ENCODE peak calls at places on chromosomes 1 and 21, in six cellular contexts. Z, M, J, P, K and C are unnamed samples.

GRCh38 chr21:38460171-38460742 is 38.0 kb downstream of the ERG start:
- DNase-seq in P (peak), K (no peak), J (no peak), Z (no peak), M (no peak), C (no peak)

GRCh38 chr1:196486346-196486745 is 121.9 kb downstream of the KCNT2 start:
- DNase-seq in P (no peak), M (no peak), Z (no peak), K (no peak), J (no peak), C (no peak)

GRCh38 chr1:246153796-246154212 is 353.3 kb downstream of the SMYD3 start:
- DNase-seq in M (no peak), P (peak), J (no peak), Z (no peak), K (peak), C (no peak)

GRCh38 chr1:177586429-177586828 is 383.4 kb downstream of the SEC16B start:
- DNase-seq in Z (no peak), M (no peak), J (no peak), K (no peak), P (peak), C (no peak)

GRCh38 chr1:3775498-3776230 is 3.1 kb downstream of the SMIM1 start:
- DNase-seq in Z (peak), M (no peak), J (no peak), P (peak), K (peak), C (peak)

GRCh38 chr1:19096036-19096833 is 113.8 kb downstream of the UBR4 start:
- DNase-seq in M (no peak), P (peak), J (no peak), Z (peak), K (peak), C (no peak)

GRCh38 chr1:160167580-160167979 is 16.2 kb downstream of the ATP1A4 start:
- DNase-seq in M (peak), K (no peak), J (no peak), Z (no peak), P (peak), C (no peak)

GRCh38 chr1:67138813-67139539 is 4.2 kb upstream of the C1orf141 start:
- DNase-seq in P (no peak), Z (no peak), J (no peak), M (no peak), K (no peak), C (no peak)

GRCh38 chr1:169107673-169108160 is 1.2 kb downstream of the ATP1B1 start:
- DNase-seq in P (peak), K (no peak), M (peak), J (no peak), Z (no peak), C (peak)

GRCh38 chr1:63691672-63692425 is 82.0 kb upstream of the ROR1 start:
- DNase-seq in P (peak), K (peak), Z (peak), J (peak), M (peak), C (peak)

GRCh38 chr1:234357831-234358230 is 15.4 kb upstream of the COA6 start:
- DNase-seq in M (no peak), K (no peak), J (no peak), Z (no peak), P (no peak), C (no peak)

GRCh38 chr1:23424171-23424959 is at the start of gene TCEA3:
- DNase-seq in Z (no peak), K (no peak), M (peak), J (peak), P (no peak), C (no peak)

GRCh38 chr1:93585059-93585966 is 96.3 kb downstream of the BCAR3 start:
- DNase-seq in P (no peak), Z (no peak), J (peak), M (peak), K (no peak), C (no peak)

GRCh38 chr1:4636644-4637380 is 17.6 kb upstream of the AJAP1 start:
- DNase-seq in M (no peak), Z (no peak), K (no peak), P (no peak), J (no peak), C (no peak)

GRCh38 chr1:14742181-14742980 is 143.9 kb downstream of the KAZN start:
- DNase-seq in J (no peak), P (peak), K (peak), Z (peak), M (no peak), C (no peak)

GRCh38 chr21:41168391-41169257 is 664 bp downstream of the BACE2 start:
- DNase-seq in M (peak), K (no peak), J (peak), Z (peak), P (peak), C (no peak)

GRCh38 chr1:58848818-58849411 is 65.1 kb upstream of the JUN start:
- DNase-seq in P (peak), Z (peak), J (peak), K (peak), M (peak), C (peak)

GRCh38 chr1:226475112-226475511 is 67.2 kb upstream of the PARP1 start:
- DNase-seq in J (no peak), P (no peak), M (no peak), Z (no peak), K (no peak), C (no peak)

GRCh38 chr1:30572192-30572591 is 151.2 kb downstream of the MATN1 start:
- DNase-seq in J (no peak), K (no peak), M (no peak), Z (no peak), P (no peak), C (no peak)

GRCh38 chr21:21806711-21807597 is 808.7 kb downstream of the NCAM2 start:
- DNase-seq in K (no peak), J (no peak), M (no peak), Z (no peak), P (no peak), C (no peak)

GRCh38 chr1:74570797-74571492 is 58.5 kb upstream of the LRRC53 start:
- DNase-seq in K (no peak), Z (no peak), M (peak), J (no peak), P (no peak), C (no peak)

GRCh38 chr1:167276969-167277368 is 56.3 kb downstream of the POU2F1 start:
- DNase-seq in M (no peak), Z (no peak), J (no peak), K (no peak), P (no peak), C (no peak)

GRCh38 chr1:58497499-58497898 is 49.0 kb downstream of the OMA1 start:
- DNase-seq in Z (no peak), K (no peak), M (no peak), P (no peak), J (no peak), C (no peak)

GRCh38 chr1:46244656-46245371 is 2.7 kb upstream of the RAD54L start:
- DNase-seq in P (peak), K (no peak), M (no peak), Z (peak), J (no peak), C (peak)

GRCh38 chr1:79497193-79497773 is 490.8 kb upstream of the ADGRL4 start:
- DNase-seq in J (no peak), Z (peak), M (no peak), K (peak), P (peak), C (peak)

GRCh38 chr1:78619446-78619802 is 824 bp upstream of the IFI44L start:
- DNase-seq in M (no peak), J (no peak), P (no peak), K (no peak), Z (no peak), C (peak)

DNA sequence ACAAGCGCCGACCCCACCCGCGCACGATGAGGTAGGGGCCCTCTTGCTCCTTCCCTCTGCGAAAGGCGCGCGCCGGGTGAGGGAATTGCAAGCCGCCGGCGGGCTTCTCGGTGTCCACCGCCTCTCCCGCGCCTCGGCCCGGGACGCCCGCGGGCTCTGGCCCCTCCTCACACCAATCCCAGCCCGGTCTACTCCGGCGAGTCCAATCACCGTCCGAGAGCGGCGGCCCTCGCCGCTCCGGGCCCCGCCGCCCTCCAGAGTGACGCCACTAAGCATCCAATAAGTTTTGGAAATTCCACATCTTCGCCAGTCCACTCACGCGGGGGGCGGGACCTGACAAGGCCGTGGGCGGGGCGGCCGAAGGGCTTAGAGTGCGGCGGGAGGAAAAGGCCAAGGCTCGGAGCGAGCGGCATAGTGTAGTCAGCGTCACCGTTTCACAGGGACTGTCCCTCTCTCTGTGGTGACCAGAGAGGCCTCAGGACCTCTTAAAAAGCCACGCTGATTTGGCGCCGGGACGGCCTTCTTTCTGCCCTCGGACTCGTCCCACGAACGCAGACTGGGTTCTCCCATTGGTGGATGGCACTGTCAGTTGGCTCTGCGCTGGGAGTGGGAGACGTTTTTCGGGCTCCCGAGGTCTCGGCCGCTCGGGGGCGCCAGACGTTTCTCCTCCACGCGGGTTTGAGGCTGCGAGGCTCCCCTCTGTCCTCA is at the start of gene TRIM45:
- DNase-seq in J (peak), P (peak), M (peak), K (peak), Z (peak), C (peak)
- TF ChIP-seq POLR2A in J (no peak), P (peak), M (peak), K (peak), Z (peak), C (peak)

DNA sequence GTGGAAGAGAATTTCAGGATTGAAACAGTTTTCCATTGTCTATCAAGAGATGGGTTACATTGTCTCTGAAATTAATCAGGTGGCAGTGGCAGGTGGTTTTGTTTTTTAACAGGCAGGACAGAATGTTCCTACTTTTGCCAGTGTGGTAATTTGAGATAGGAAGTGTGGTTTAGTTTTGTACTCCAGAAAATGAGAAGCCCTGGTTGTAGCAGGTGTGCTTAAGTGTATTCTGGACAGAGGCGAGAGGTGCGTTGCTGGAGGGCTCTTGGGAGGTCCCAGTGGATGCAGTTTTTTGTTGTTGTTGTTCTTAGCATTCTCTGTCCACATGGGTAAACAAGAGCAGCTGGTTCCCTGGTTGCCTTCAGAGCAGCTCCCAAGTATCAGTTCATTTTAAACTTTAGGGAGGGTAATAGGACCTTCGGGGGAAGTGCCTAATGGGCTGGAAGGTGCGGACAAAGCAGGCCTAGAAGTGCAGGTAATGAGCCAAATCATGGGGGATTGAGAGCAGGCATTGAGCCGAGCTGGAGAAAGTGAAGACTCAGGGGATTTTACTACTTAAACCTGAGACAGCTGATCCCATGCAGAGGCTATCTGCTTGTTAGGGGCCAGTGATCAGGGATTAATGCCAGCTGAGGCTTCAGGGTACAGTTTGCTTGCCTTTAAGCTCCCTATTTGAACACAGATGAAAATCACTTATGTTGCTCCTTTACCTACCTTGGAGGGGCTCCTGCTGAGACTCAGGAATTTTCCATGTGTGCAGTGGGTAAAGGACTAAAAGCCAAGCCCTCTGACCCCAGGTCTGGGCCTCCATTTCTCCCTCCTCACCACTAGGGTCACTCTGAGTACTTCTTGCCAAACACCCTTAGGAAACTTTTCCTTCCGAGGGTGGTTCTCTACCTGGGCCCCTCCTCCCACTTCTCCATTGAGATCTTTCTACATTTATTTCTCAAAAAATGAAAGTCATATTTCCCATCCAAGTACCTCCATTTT is 6.1 kb downstream of the PFKFB2 start:
- DNase-seq in P (no peak), M (no peak), Z (no peak), K (no peak), J (no peak), C (no peak)
- TF ChIP-seq POLR2A in P (no peak), M (no peak), Z (no peak), K (no peak), J (no peak), C (no peak)

GRCh38 chr21:42830456-42831455 is 48.6 kb downstream of the WDR4 start:
- DNase-seq in K (no peak), P (no peak), M (peak), Z (no peak), J (peak), C (peak)
- TF ChIP-seq POLR2A in K (no peak), P (no peak), M (no peak), Z (peak), J (no peak), C (no peak)

GRCh38 chr1:210328746-210329488 is at the start of gene HHAT:
- DNase-seq in P (peak), M (peak), Z (peak), J (peak), K (peak), C (peak)
- TF ChIP-seq POLR2A in P (peak), M (peak), Z (peak), J (no peak), K (peak), C (no peak)

GRCh38 chr21:31117046-31117916 is 79.0 kb upstream of the KRTAP19-8 start:
- DNase-seq in K (peak), P (peak), Z (peak), M (no peak), J (no peak), C (no peak)
- TF ChIP-seq POLR2A in K (no peak), P (no peak), Z (no peak), M (no peak), J (no peak), C (no peak)

GRCh38 chr1:2373551-2374259 is 17.6 kb downstream of the MORN1 start:
- DNase-seq in M (no peak), J (peak), Z (no peak), K (no peak), P (no peak), C (no peak)

GRCh38 chr1:2374260-2375155 is 16.8 kb downstream of the MORN1 start:
- DNase-seq in P (no peak), K (no peak), M (no peak), Z (no peak), J (peak), C (no peak)

GRCh38 chr1:2376261-2376741 is 15.1 kb downstream of the MORN1 start:
- DNase-seq in K (no peak), P (no peak), Z (no peak), M (no peak), J (peak), C (no peak)

GRCh38 chr1:2375923-2376260 is 15.5 kb downstream of the MORN1 start:
- DNase-seq in J (peak), Z (no peak), M (no peak), K (no peak), P (no peak), C (no peak)

DNA sequence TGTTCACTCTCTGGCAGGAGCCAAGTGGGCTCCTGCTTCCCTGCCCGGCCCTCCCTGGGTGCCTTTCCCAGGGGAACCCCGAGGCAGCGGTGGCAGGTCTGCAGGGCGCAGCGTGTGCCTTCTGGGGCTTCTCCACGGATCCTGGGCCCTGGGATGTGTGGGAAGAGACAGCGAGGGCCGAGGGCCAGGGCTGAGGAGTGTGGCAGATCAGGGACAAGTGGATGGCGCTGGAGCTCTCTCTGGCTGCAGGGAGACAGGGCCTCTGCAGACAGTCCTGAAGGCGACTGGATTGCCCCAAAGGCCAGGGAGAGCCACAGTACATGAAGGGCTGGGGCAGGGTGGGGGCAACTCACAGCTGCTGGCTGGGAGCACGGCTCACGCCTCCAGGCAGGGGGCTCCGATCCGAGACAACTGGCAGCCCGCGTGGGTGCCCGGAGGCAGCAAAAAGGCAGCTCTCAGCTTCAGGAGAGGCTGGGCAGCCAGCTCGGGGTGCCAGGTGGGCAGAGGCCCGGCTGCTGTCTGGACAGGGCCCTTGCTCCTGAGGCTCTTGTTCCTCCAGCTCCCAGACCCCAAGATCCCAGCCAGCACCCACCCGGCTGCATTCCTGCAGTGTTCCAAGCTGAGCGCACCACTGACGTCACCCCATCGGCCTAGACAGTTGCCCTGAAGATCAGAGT is 16.0 kb downstream of the MORN1 start:
- DNase-seq in M (no peak), K (no peak), P (no peak), J (no peak), Z (no peak), C (no peak)
- TF ChIP-seq POLR2A in M (no peak), K (no peak), P (no peak), J (no peak), Z (no peak), C (no peak)